ENCODE peak calls at places on chromosomes 16 and 17, in five cellular contexts. Q is activated naive CD4-positive, alpha-beta T cell; I is NCI-H1105 treated with DMSO at 0.1 percent for 48 hours; U is head of caudate nucleus; X is CD8-positive, alpha-beta memory T cell. R is an unnamed sample.

GRCh38 chr17:80725532-80725931 is 180.9 kb downstream of the RPTOR start:
- DNase-seq in Q (no peak), I (no peak), U (no peak), X (no peak), R (no peak)

GRCh38 chr17:73950515-73950914 is 253.0 kb upstream of the RPL38 start:
- DNase-seq in Q (no peak), I (no peak), U (no peak), X (no peak), R (no peak)

GRCh38 chr17:8894673-8895578 is 27.5 kb upstream of the PIK3R6 start:
- DNase-seq in Q (peak), I (peak), U (peak), X (peak), R (peak)

GRCh38 chr17:43517615-43518386 is 28.3 kb downstream of the ETV4 start:
- DNase-seq in Q (no peak), I (peak), U (no peak), X (no peak), R (no peak)

GRCh38 chr17:1058423-1059130 is 61.6 kb downstream of the TIMM22 start:
- DNase-seq in Q (no peak), I (no peak), U (peak), X (no peak), R (peak)

GRCh38 chr17:41331606-41332005 is 16.1 kb upstream of the KRTAP17-1 start:
- DNase-seq in Q (no peak), I (no peak), U (no peak), X (no peak), R (no peak)

GRCh38 chr17:13395872-13396271 is 205.9 kb downstream of the HS3ST3A1 start:
- DNase-seq in Q (no peak), I (no peak), U (no peak), X (no peak), R (no peak)

GRCh38 chr17:75571197-75571884 is 16.3 kb upstream of the MYO15B start:
- DNase-seq in Q (no peak), I (no peak), U (no peak), X (no peak), R (no peak)

GRCh38 chr16:426115-426905 is 861 bp downstream of the RAB11FIP3 start:
- DNase-seq in Q (no peak), I (no peak), U (no peak), X (no peak), R (no peak)

GRCh38 chr16:4933433-4933832 is 3.5 kb downstream of the PPL start:
- DNase-seq in Q (no peak), I (no peak), U (no peak), X (no peak), R (no peak)

GRCh38 chr17:48542956-48543853 is 1.7 kb downstream of the HOXB2 start:
- DNase-seq in Q (peak), I (peak), U (no peak), X (peak), R (peak)

GRCh38 chr17:933168-934083 is 46.1 kb downstream of the NXN start:
- DNase-seq in Q (no peak), I (no peak), U (no peak), X (no peak), R (no peak)

GRCh38 chr16:19765860-19766553 is 47.9 kb downstream of the IQCK start:
- DNase-seq in Q (no peak), I (no peak), U (peak), X (no peak), R (no peak)

GRCh38 chr16:88446061-88446460 is 7.0 kb upstream of the ZFPM1 start:
- DNase-seq in Q (no peak), I (no peak), U (no peak), X (no peak), R (no peak)

R was measured in central memory CD4-positive, alpha-beta T cell.